ENCODE peak calls at places on chromosomes 13 and 19, in four cellular contexts. One of them, this sample, is unnamed.
A peak's percentile ranks its signal among the peaks of the same experiment; 100 is the strongest.

GRCh38 chr19:46515290-46515609 is 19.6 kb upstream of the PNMA8B start:
- DNase-seq in RPMI7951: no peak
- DNase-seq in lung: no peak
- DNase-seq in amygdala: no peak
- DNase-seq in this sample: no peak

GRCh38 chr19:48194041-48194871 is 23.8 kb downstream of the ZSWIM9 start:
- DNase-seq in lung: no peak
- DNase-seq in RPMI7951: no peak
- DNase-seq in amygdala: no peak
- DNase-seq in this sample: no peak

GRCh38 chr19:43624933-43625332 is 5.5 kb upstream of the ZNF428 start:
- DNase-seq in lung: peak; percentile 40
- DNase-seq in RPMI7951: no peak
- DNase-seq in amygdala: no peak
- DNase-seq in this sample: no peak

GRCh38 chr13:83880275-83881027 is 1.8 kb downstream of the SLITRK1 start:
- DNase-seq in RPMI7951: no peak
- DNase-seq in lung: no peak
- DNase-seq in amygdala: peak; percentile 32
- DNase-seq in this sample: no peak

GRCh38 chr13:111961793-111962192 is 105.2 kb upstream of the SOX1 start:
- DNase-seq in amygdala: no peak
- DNase-seq in RPMI7951: no peak
- DNase-seq in lung: no peak
- DNase-seq in this sample: no peak

GRCh38 chr19:13615890-13616289 is 109.6 kb upstream of the CACNA1A start:
- DNase-seq in lung: no peak
- DNase-seq in RPMI7951: peak; percentile 77
- DNase-seq in amygdala: peak; percentile 6
- DNase-seq in this sample: no peak

GRCh38 chr13:112054616-112055015 is 12.3 kb upstream of the SOX1 start:
- DNase-seq in RPMI7951: no peak
- DNase-seq in lung: no peak
- DNase-seq in amygdala: no peak
- DNase-seq in this sample: no peak

GRCh38 chr13:45717324-45717723 is 15.2 kb downstream of the CBY2 start:
- DNase-seq in lung: no peak
- DNase-seq in RPMI7951: no peak
- DNase-seq in amygdala: no peak
- DNase-seq in this sample: no peak

GRCh38 chr19:30132312-30133075 is 190.5 kb downstream of the URI1 start:
- DNase-seq in RPMI7951: no peak
- DNase-seq in lung: no peak
- DNase-seq in amygdala: no peak
- DNase-seq in this sample: no peak